ENCODE peak calls at places on chromosomes 3 and 15, in nine cellular contexts. U is HFFc6, O is HFF-Myc, F is omental fat pad, S is tibial artery, X is fibroblast of the aortic adventitia, J is epithelial cell of esophagus, B is gastrocnemius medialis, T is ovary. N is an unnamed sample.

GRCh38 chr3:17905996-17906395 is 163.6 kb upstream of the TBC1D5 start:
- DNase-seq in O (no peak), X (no peak), F (no peak), B (no peak), U (no peak), T (no peak), J (peak; percentile 8), S (no peak), N (no peak)

GRCh38 chr3:197522881-197523342 is 32.9 kb downstream of the BDH1 start:
- DNase-seq in T (no peak), X (peak; percentile 78), S (no peak), J (no peak), U (no peak), F (no peak), O (no peak), B (no peak), N (no peak)

GRCh38 chr3:182618981-182619591 is 174.2 kb upstream of the ATP11B start:
- DNase-seq in T (no peak), B (no peak), J (peak; percentile 89), U (peak; percentile 17), S (no peak), X (no peak), O (no peak), F (no peak), N (no peak)

GRCh38 chr3:116444819-116445290 is 432 bp downstream of the LSAMP start:
- DNase-seq in S (no peak), X (peak; percentile 22), T (no peak), B (no peak), U (no peak), O (no peak), F (no peak), J (no peak), N (no peak)

GRCh38 chr15:78938608-78939488 is 6.0 kb downstream of the CTSH start:
- DNase-seq in F (no peak), O (no peak), T (no peak), X (peak; percentile 28), U (no peak), J (no peak), B (no peak), S (no peak), N (no peak)

GRCh38 chr3:158802399-158803023 is 657 bp downstream of the MFSD1 start:
- DNase-seq in J (peak; percentile 28), S (no peak), T (no peak), B (no peak), O (no peak), X (peak; percentile 46), F (no peak), U (no peak), N (no peak)

GRCh38 chr3:152909180-152909883 is 74.4 kb downstream of the P2RY1 start:
- DNase-seq in J (peak; percentile 24), U (no peak), O (no peak), T (no peak), S (no peak), F (no peak), X (peak; percentile 72), B (no peak), N (no peak)

GRCh38 chr15:43143203-43143941 is 10.0 kb downstream of the TMEM62 start:
- DNase-seq in U (no peak), F (no peak), B (no peak), T (no peak), J (peak; percentile 17), S (no peak), X (no peak), O (no peak), N (no peak)

GRCh38 chr15:52652984-52653383 is 26.2 kb downstream of the ATOSA start:
- DNase-seq in T (no peak), X (peak; percentile 68), B (no peak), S (no peak), F (no peak), J (peak; percentile 69), U (peak; percentile 81), O (peak; percentile 29), N (no peak)

GRCh38 chr15:81752149-81752942 is 293.5 kb downstream of the MEX3B start:
- DNase-seq in X (peak; percentile 54), J (peak; percentile 76), S (peak; percentile 69), O (peak; percentile 25), U (no peak), F (peak; percentile 34), B (peak; percentile 6), T (peak; percentile 47), N (no peak)

GRCh38 chr3:121707531-121708273 is 41.8 kb downstream of the GOLGB1 start:
- DNase-seq in F (no peak), J (no peak), B (no peak), T (no peak), O (peak; percentile 7), X (no peak), U (no peak), S (no peak), N (no peak)

GRCh38 chr3:99708207-99708745 is 69.9 kb downstream of the COL8A1 start:
- DNase-seq in U (no peak), F (no peak), J (no peak), B (no peak), X (peak; percentile 64), S (no peak), T (no peak), O (no peak), N (no peak)

GRCh38 chr3:52552089-52552488 is 15.7 kb downstream of the UQCC5 start:
- DNase-seq in T (no peak), F (no peak), S (no peak), U (no peak), O (no peak), X (no peak), B (no peak), J (peak; percentile 64), N (no peak)

GRCh38 chr15:41607033-41607432 is 48.0 kb downstream of the TYRO3 start:
- DNase-seq in F (no peak), J (peak; percentile 64), T (no peak), B (no peak), S (no peak), U (peak; percentile 94), X (peak; percentile 96), O (peak; percentile 80), N (no peak)

GRCh38 chr3:11335056-11335608 is 62.9 kb downstream of the ATG7 start:
- DNase-seq in O (peak; percentile 43), T (no peak), B (no peak), X (peak; percentile 88), S (no peak), J (peak; percentile 72), U (peak; percentile 78), F (no peak), N (no peak)

GRCh38 chr3:193563429-193563828 is 8.7 kb upstream of the ATP13A4 start:
- DNase-seq in J (peak; percentile 22), T (no peak), U (no peak), O (no peak), F (no peak), X (no peak), S (no peak), B (no peak), N (no peak)

GRCh38 chr3:193559100-193559499 is 4.4 kb upstream of the ATP13A4 start:
- DNase-seq in O (no peak), B (no peak), U (no peak), J (peak; percentile 34), S (no peak), X (no peak), T (no peak), F (no peak), N (no peak)

GRCh38 chr3:193560091-193560490 is 5.4 kb upstream of the ATP13A4 start:
- DNase-seq in S (no peak), B (no peak), T (no peak), U (no peak), F (no peak), X (no peak), O (no peak), J (no peak), N (no peak)

GRCh38 chr3:193560870-193561269 is 6.2 kb upstream of the ATP13A4 start:
- DNase-seq in B (no peak), F (no peak), O (no peak), J (no peak), T (no peak), X (no peak), U (no peak), S (no peak), N (no peak)

DNA sequence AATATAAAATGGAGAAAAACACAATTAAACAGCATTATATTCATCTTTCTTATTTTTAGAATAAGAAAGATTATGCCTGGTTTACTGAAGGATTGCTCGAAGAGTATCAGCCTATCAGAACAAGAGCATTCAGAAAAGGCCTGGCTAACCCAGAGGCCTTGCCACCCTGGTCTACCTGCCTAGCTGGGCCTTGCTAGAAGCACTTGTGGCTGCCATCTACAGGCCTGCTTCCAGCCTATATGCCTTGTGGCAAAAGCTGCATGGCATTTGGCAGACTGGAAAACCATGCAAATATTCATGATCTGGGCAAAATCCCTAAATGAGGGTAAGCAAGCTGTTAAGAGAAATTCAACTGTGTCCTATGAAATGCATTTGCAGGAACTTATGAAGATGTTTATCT is 9.3 kb upstream of the ATP13A4 start:
- DNase-seq in X (no peak), S (no peak), B (no peak), O (no peak), T (no peak), F (no peak), U (no peak), J (peak; percentile 71), N (no peak)
- TF ChIP-seq CTCF in X (no peak), S (no peak), B (no peak), O (peak; percentile 9), T (no peak), F (no peak), U (peak; percentile 38), J (peak; percentile 86), N (no peak)

DNA sequence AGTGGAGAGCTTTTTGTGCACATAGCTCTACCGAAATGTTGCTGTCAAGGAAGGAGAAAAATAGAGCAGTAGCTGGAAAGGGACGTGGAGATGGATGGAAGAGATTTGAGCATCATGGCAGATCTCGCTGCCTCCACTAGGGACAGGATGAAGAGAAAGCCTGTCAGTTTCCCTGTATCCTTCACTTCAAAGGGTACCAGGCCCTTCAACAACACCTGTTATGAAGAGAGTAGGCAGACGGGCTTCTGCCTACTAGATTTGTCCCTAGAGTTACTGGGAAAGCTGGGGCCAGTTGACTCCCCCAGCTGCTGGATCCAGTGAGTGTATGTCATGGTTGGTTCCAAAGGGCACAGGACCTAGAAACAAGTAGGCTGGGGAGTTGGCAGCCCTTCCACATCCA is 150.8 kb downstream of the TLE3 start:
- DNase-seq in F (no peak), T (no peak), U (no peak), X (no peak), B (no peak), J (no peak), S (no peak), O (no peak), N (no peak)
- TF ChIP-seq CTCF in F (no peak), T (no peak), U (no peak), X (no peak), B (no peak), J (no peak), S (no peak), O (no peak), N (no peak)

GRCh38 chr15:85414495-85414894 is 34.1 kb downstream of the AKAP13 start:
- DNase-seq in S (no peak), F (no peak), O (no peak), J (peak; percentile 40), B (no peak), X (peak; percentile 70), U (no peak), T (no peak), N (no peak)
- TF ChIP-seq CTCF in S (peak; percentile 15), F (no peak), O (no peak), J (peak; percentile 6), B (no peak), X (no peak), U (peak; percentile 46), T (no peak), N (peak; percentile 30)

DNA sequence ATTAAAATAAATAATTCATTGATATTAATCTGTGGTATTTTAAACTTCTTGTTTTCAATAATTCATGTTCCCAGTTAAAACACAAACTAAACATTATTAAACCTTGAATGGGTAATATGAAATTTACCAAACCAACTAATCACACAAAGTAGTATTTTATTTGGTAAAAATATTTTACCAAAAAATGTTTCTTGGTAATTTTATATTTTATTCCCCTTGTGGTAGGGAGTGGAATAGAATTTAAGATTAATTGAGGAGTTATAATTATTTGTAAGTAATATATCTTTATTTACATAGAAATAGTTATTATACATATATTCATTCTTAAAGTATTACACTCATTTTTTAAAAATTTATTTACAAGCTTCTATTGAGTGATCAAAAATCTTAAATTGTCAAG is 1350.9 kb downstream of the OTOL1 start:
- DNase-seq in J (no peak), S (no peak), T (no peak), X (no peak), U (no peak), O (no peak), F (no peak), B (no peak), N (no peak)
- TF ChIP-seq CTCF in J (no peak), S (no peak), T (no peak), X (no peak), U (no peak), O (no peak), F (no peak), B (no peak), N (no peak)

N was measured in natural killer cell.